ENCODE peak calls at places on chromosomes 7 and 10, in four cellular contexts. One of them, this sample, is unnamed.

GRCh38 chr7:6252310-6252709 is 20.1 kb downstream of the CYTH3 start:
- DNase-seq in AG10803: peak; percentile 92
- DNase-seq in WTC11: no peak
- DNase-seq in AG04450: no peak
- DNase-seq in this sample: no peak

GRCh38 chr7:47748041-47748440 is 166.1 kb upstream of the TNS3 start:
- DNase-seq in WTC11: no peak
- DNase-seq in AG10803: no peak
- DNase-seq in AG04450: no peak
- DNase-seq in this sample: no peak

GRCh38 chr7:30575910-30576309 is 18.8 kb upstream of the GARS1 start:
- DNase-seq in AG04450: no peak
- DNase-seq in WTC11: no peak
- DNase-seq in AG10803: no peak
- DNase-seq in this sample: no peak

GRCh38 chr10:70592186-70592735 is 10.3 kb downstream of the PRF1 start:
- DNase-seq in AG04450: no peak
- DNase-seq in AG10803: no peak
- DNase-seq in WTC11: no peak
- DNase-seq in this sample: no peak

GRCh38 chr10:15627617-15628196 is 92.0 kb downstream of the ITGA8 start:
- DNase-seq in WTC11: no peak
- DNase-seq in AG10803: no peak
- DNase-seq in AG04450: no peak
- DNase-seq in this sample: no peak

GRCh38 chr10:102869290-102870198 is at the start of gene AS3MT:
- DNase-seq in AG10803: peak; percentile 20
- DNase-seq in WTC11: peak; percentile 84
- DNase-seq in AG04450: no peak
- DNase-seq in this sample: no peak

GRCh38 chr7:47326220-47326619 is 255.7 kb downstream of the TNS3 start:
- DNase-seq in AG10803: peak; percentile 77
- DNase-seq in AG04450: peak; percentile 53
- DNase-seq in WTC11: no peak
- DNase-seq in this sample: no peak

GRCh38 chr10:77582710-77583115 is 54.9 kb downstream of the KCNMA1 start:
- DNase-seq in AG04450: no peak
- DNase-seq in AG10803: peak; percentile 60
- DNase-seq in WTC11: no peak
- DNase-seq in this sample: no peak

GRCh38 chr10:17647316-17647715 is 3.4 kb downstream of the STAM start:
- DNase-seq in AG10803: no peak
- DNase-seq in AG04450: no peak
- DNase-seq in WTC11: no peak
- DNase-seq in this sample: no peak

GRCh38 chr7:36192050-36192824 is 39.2 kb downstream of the EEPD1 start:
- DNase-seq in WTC11: no peak
- DNase-seq in AG04450: peak; percentile 85
- DNase-seq in AG10803: peak; percentile 94
- DNase-seq in this sample: peak; percentile 79
- TF ChIP-seq CTCF in WTC11: no peak
- TF ChIP-seq CTCF in AG04450: peak; percentile 20
- TF ChIP-seq CTCF in AG10803: peak; percentile 10
- TF ChIP-seq CTCF in this sample: peak; percentile 19

DNA sequence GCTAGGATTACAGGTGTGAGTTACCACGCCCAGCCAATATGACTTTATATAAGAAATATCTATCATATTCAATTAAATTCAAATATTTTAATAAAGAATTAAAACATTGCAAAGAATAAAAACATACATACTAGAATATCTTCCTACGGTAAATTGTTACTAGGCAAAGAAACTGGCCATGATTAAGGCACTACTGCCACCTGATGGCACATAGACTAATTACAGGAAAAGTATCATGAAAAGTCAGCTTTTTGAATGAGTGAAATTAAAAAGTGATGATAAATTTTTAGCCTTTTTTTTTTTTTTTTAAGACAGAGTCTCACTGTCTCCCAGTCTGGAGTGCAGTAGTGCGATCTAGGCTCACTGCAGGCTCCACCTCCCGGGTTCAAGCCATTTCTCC is 30.9 kb downstream of the MRPS33 start:
- DNase-seq in AG04450: no peak
- DNase-seq in WTC11: no peak
- DNase-seq in AG10803: no peak
- DNase-seq in this sample: no peak
- TF ChIP-seq CTCF in AG04450: peak; percentile 8
- TF ChIP-seq CTCF in WTC11: peak; percentile 52
- TF ChIP-seq CTCF in AG10803: no peak
- TF ChIP-seq CTCF in this sample: no peak

GRCh38 chr7:7628476-7628875 is 12.1 kb upstream of the UMAD1 start:
- DNase-seq in WTC11: no peak
- DNase-seq in AG04450: no peak
- DNase-seq in AG10803: no peak
- DNase-seq in this sample: no peak

DNA sequence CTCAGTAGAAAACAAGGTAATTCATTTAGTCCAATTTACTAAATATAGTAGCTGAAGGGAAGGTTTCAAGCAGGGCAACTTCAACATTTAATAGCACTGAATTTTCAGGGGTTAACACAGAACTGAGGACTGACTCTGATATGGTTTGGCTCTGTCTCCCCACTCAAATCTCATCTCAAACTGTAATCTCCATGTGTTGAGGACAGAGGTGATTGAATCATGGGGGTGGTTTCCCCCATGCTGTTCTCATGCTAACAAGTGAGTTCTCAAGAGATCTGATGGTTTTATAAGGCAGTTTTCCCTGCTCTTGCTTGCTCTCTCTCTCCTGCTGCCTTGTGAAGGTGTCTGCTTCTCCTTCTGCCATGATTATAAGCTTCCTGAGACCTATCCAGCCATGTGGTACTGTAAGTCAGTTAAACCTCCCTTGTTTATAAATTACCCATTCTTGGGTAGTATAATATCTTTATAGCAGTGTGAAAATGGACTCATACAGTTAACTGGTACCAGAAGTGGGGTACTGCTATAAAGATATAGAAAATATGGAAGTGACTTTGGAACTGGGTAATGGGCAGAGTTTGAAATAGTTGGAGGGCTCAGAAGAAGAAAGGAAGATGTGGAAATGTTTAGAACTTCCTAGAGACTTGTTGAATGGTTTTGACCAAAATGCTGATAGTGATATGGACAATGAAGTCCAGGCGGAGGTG is 9.8 kb upstream of the UMAD1 start:
- DNase-seq in AG10803: no peak
- DNase-seq in WTC11: no peak
- DNase-seq in AG04450: no peak
- DNase-seq in this sample: no peak
- TF ChIP-seq CTCF in AG10803: no peak
- TF ChIP-seq CTCF in WTC11: no peak
- TF ChIP-seq CTCF in AG04450: no peak
- TF ChIP-seq CTCF in this sample: no peak

DNA sequence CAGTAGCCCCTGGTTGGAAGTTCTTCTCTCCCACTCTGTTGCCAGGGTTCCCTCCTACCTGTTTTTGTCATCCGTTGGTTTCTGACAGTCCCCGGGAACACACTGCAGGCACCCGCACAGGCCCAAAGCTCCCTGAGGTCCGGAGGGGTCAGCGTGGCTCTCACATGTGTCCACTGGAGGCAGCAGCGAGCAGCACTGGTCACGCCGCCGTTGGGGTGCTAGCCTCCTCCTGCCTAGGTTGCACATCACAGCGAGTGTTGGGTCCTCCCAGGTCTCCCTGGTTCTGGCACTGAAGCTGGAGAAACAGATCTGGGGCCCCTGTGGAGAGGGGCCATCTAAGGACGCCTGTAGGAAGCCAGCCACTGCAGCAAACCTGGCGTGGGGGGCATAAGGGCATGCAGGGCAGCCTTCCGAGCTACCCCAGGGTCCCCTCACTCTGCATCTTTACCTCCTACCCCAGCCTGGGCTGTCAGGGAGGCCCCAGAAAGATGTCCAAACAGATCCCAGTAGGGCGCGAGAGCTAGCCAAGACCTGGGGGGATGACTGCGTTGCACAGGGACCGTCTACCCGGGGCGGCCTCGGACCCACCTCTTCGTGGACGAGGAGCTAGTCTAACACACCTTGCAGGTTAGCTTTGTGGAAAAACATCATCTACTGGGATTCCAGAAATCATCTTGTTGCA is 28.9 kb downstream of the LRRC27 start:
- DNase-seq in WTC11: peak; percentile 78
- DNase-seq in AG10803: no peak
- DNase-seq in AG04450: no peak
- DNase-seq in this sample: no peak
- TF ChIP-seq CTCF in WTC11: peak; percentile 61
- TF ChIP-seq CTCF in AG10803: peak; percentile 51
- TF ChIP-seq CTCF in AG04450: peak; percentile 49
- TF ChIP-seq CTCF in this sample: peak; percentile 63

GRCh38 chr7:20509892-20510645 is 105.4 kb upstream of the ABCB5 start:
- DNase-seq in WTC11: no peak
- DNase-seq in AG04450: no peak
- DNase-seq in AG10803: no peak
- DNase-seq in this sample: no peak

GRCh38 chr7:20514364-20514763 is 101.1 kb upstream of the ABCB5 start:
- DNase-seq in AG10803: peak; percentile 12
- DNase-seq in AG04450: no peak
- DNase-seq in WTC11: no peak
- DNase-seq in this sample: no peak

GRCh38 chr7:20508109-20508508 is 107.4 kb upstream of the ABCB5 start:
- DNase-seq in AG04450: no peak
- DNase-seq in AG10803: no peak
- DNase-seq in WTC11: no peak
- DNase-seq in this sample: no peak

GRCh38 chr7:20513897-20514296 is 101.6 kb upstream of the ABCB5 start:
- DNase-seq in WTC11: no peak
- DNase-seq in AG10803: no peak
- DNase-seq in AG04450: no peak
- DNase-seq in this sample: no peak

DNA sequence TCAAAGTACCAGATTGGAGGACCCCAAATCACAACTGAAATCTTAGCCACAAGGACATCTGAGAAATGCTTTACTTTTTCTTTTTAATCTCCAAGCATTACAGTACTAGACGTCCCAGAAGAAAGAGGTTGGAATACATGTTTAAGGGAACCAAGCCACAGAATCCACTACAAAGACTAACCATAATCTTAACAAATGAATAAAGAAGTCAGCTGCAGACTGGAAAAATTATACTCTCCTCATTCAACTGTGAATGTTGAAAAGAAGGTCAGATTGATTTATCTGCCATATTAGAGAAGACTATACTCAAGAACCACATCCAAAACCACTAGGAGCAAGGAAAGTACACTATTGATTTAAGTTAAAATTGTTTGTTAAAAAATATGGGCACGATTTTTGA is 102.1 kb upstream of the ABCB5 start:
- DNase-seq in AG10803: no peak
- DNase-seq in AG04450: no peak
- DNase-seq in WTC11: no peak
- DNase-seq in this sample: no peak
- TF ChIP-seq CTCF in AG10803: no peak
- TF ChIP-seq CTCF in AG04450: no peak
- TF ChIP-seq CTCF in WTC11: no peak
- TF ChIP-seq CTCF in this sample: no peak

DNA sequence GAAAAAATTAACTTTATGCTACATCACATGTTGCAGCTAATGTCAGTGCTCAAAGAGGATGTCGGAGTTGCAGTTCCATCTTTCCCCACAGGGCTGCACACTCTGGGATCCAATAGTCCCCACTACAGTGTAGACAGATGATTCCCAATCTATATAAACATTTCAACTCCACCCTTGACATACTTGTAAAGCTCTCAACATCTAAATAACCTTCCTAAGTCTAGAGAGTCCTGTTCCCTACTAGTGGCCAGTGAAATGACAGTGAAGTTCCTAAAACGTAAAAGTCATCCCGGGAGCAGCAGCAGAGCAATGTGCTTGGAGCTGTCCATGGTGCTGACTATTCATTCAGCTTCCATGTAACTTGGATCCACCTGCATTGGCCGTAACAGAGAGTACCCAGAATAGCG is 145.1 kb downstream of the GRM8 start:
- DNase-seq in AG04450: peak; percentile 1
- DNase-seq in WTC11: peak; percentile 66
- DNase-seq in AG10803: peak; percentile 19
- DNase-seq in this sample: no peak
- TF ChIP-seq CTCF in AG04450: peak; percentile 21
- TF ChIP-seq CTCF in WTC11: peak; percentile 41
- TF ChIP-seq CTCF in AG10803: peak; percentile 35
- TF ChIP-seq CTCF in this sample: no peak

GRCh38 chr10:9605231-9605630 is 1412.4 kb upstream of the CELF2 start:
- DNase-seq in WTC11: no peak
- DNase-seq in AG04450: no peak
- DNase-seq in AG10803: no peak
- DNase-seq in this sample: no peak

GRCh38 chr10:9603972-9604371 is 1413.7 kb upstream of the CELF2 start:
- DNase-seq in AG10803: no peak
- DNase-seq in AG04450: no peak
- DNase-seq in WTC11: no peak
- DNase-seq in this sample: no peak

GRCh38 chr10:9602930-9603459 is 1414.7 kb upstream of the CELF2 start:
- DNase-seq in AG10803: no peak
- DNase-seq in WTC11: no peak
- DNase-seq in AG04450: no peak
- DNase-seq in this sample: no peak

GRCh38 chr10:9613338-9613737 is 1404.3 kb upstream of the CELF2 start:
- DNase-seq in AG10803: no peak
- DNase-seq in AG04450: no peak
- DNase-seq in WTC11: no peak
- DNase-seq in this sample: no peak

DNA sequence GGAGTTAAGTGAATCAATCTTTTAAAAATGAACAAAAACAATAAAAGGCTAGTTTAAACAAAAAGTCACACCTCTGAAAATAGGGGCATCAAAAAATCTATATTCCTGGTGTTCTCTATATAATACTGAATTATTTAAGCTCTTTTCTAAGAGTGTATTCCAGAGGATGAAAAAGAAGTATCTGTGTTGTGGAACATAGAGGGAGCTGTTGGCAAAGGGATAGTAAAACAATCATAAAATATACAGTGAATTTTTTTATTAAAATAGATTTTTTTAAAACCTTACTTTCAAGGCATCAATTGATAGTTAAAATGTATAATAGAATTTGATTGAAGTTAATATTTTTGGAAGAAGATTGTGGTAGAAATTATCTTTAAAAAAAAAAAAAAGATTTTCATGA is 1409.1 kb upstream of the CELF2 start:
- DNase-seq in AG10803: peak; percentile 17
- DNase-seq in WTC11: no peak
- DNase-seq in AG04450: no peak
- DNase-seq in this sample: no peak
- TF ChIP-seq CTCF in AG10803: peak; percentile 59
- TF ChIP-seq CTCF in WTC11: no peak
- TF ChIP-seq CTCF in AG04450: peak; percentile 68
- TF ChIP-seq CTCF in this sample: peak; percentile 41

GRCh38 chr10:106053031-106053430 is 1111.5 kb downstream of the SORCS1 start:
- DNase-seq in AG04450: no peak
- DNase-seq in AG10803: no peak
- DNase-seq in WTC11: no peak
- DNase-seq in this sample: no peak
- TF ChIP-seq CTCF in AG04450: no peak
- TF ChIP-seq CTCF in AG10803: no peak
- TF ChIP-seq CTCF in WTC11: no peak
- TF ChIP-seq CTCF in this sample: no peak